ENCODE peak calls at places on chromosomes 11 and 22, in seven cellular contexts. X is HuH-7.5, T is mesendoderm, J is memory B cell, S is T follicular helper cell, P is astrocyte of the spinal cord, L is breast epithelium. I is an unnamed sample.

GRCh38 chr11:77506857-77507256 is 33.0 kb upstream of the PAK1 start:
- DNase-seq in X (no peak), T (no peak), J (no peak), S (no peak), P (peak), L (no peak), I (no peak)

GRCh38 chr11:134171951-134172350 is 51.8 kb downstream of the NCAPD3 start:
- DNase-seq in X (no peak), T (no peak), J (no peak), S (no peak), P (no peak), L (no peak), I (no peak)

GRCh38 chr11:93236741-93237675 is 39.2 kb upstream of the SLC36A4 start:
- DNase-seq in X (no peak), T (peak), J (peak), S (no peak), P (peak), L (no peak), I (peak)

GRCh38 chr11:129192150-129192549 is at the start of gene ARHGAP32:
- DNase-seq in X (no peak), T (peak), J (no peak), S (no peak), P (no peak), L (no peak), I (peak)

GRCh38 chr11:128527046-128527445 is 60.3 kb downstream of the ETS1 start:
- DNase-seq in X (no peak), T (no peak), J (no peak), S (no peak), P (no peak), L (no peak), I (no peak)

GRCh38 chr11:61522881-61523280 is 14.3 kb downstream of the LRRC10B start:
- DNase-seq in X (no peak), T (no peak), J (no peak), S (no peak), P (no peak), L (no peak), I (no peak)

GRCh38 chr22:37752189-37753061 is 55.3 kb upstream of the GCAT start:
- DNase-seq in X (peak), T (peak), J (no peak), S (no peak), P (peak), L (peak), I (no peak)

GRCh38 chr22:50481440-50482106 is at the start of gene ADM2:
- DNase-seq in X (peak), T (peak), J (peak), S (peak), P (no peak), L (no peak), I (peak)

GRCh38 chr11:126061707-126062678 is 673 bp downstream of the CDON start:
- DNase-seq in X (peak), T (peak), J (peak), S (no peak), P (peak), L (peak), I (peak)

GRCh38 chr11:76756341-76756771 is 26.8 kb upstream of the TSKU start:
- DNase-seq in X (no peak), T (no peak), J (no peak), S (no peak), P (no peak), L (no peak), I (peak)

I was measured in left kidney.